ENCODE peak calls at places on chromosomes 12 and 14, in seven cellular contexts. A is esophagus squamous epithelium; B is stimulated activated CD4-positive, alpha-beta T cell treated with anti-CD3 and anti-CD28 coated beads, Interleukin-2, amount 100 ng/mL, for 24 hours; K is posterior cingulate gyrus; U is GM23248; G is psoas muscle; E is RPMI7951. Q is an unnamed sample.

GRCh38 chr12:93507151-93507550 is 39.8 kb downstream of the MRPL42 start:
- DNase-seq in A (no peak), B (no peak), K (no peak), U (no peak), G (no peak), E (no peak), Q (no peak)

GRCh38 chr14:81311128-81311527 is 89.0 kb downstream of the STON2 start:
- DNase-seq in A (no peak), B (no peak), K (no peak), U (no peak), G (no peak), E (no peak), Q (no peak)

GRCh38 chr12:93174048-93174447 is 203.7 kb upstream of the NUDT4 start:
- DNase-seq in A (no peak), B (no peak), K (no peak), U (peak; percentile 78), G (no peak), E (peak; percentile 51), Q (no peak)

GRCh38 chr12:7441216-7441615 is 2.7 kb downstream of the CD163L1 start:
- DNase-seq in A (no peak), B (no peak), K (no peak), U (peak; percentile 5), G (no peak), E (no peak), Q (no peak)

GRCh38 chr12:85466906-85467305 is 186.9 kb downstream of the ALX1 start:
- DNase-seq in A (no peak), B (no peak), K (no peak), U (peak; percentile 37), G (no peak), E (no peak), Q (no peak)

GRCh38 chr12:28023156-28023887 is 50.8 kb upstream of the PTHLH start:
- DNase-seq in A (no peak), B (no peak), K (no peak), U (peak; percentile 95), G (no peak), E (peak; percentile 90), Q (no peak)

GRCh38 chr14:106694638-106695393 is 1168.4 kb downstream of the TMEM121 start:
- DNase-seq in A (no peak), B (peak; percentile 78), K (no peak), U (no peak), G (no peak), E (no peak), Q (no peak)

GRCh38 chr14:31449971-31450610 is 7.2 kb downstream of the DTD2 start:
- DNase-seq in A (no peak), B (no peak), K (no peak), U (peak; percentile 68), G (no peak), E (peak; percentile 26), Q (peak; percentile 26)

GRCh38 chr14:61525293-61526011 is 169.9 kb upstream of the HIF1A start:
- DNase-seq in A (peak; percentile 13), B (peak; percentile 67), K (peak; percentile 62), U (peak; percentile 82), G (peak; percentile 67), E (peak; percentile 90), Q (no peak)

GRCh38 chr12:23721268-23721667 is 228.2 kb downstream of the SOX5 start:
- DNase-seq in A (no peak), B (no peak), K (no peak), U (no peak), G (no peak), E (no peak), Q (no peak)

GRCh38 chr14:39102969-39103957 is at the start of gene SEC23A:
- DNase-seq in A (peak; percentile 54), B (peak; percentile 84), K (peak; percentile 93), U (peak; percentile 90), G (peak; percentile 92), E (peak; percentile 84), Q (peak; percentile 78)

GRCh38 chr12:132327351-132328171 is 1.8 kb downstream of the GALNT9 start:
- DNase-seq in A (no peak), B (peak; percentile 69), K (peak; percentile 92), U (peak; percentile 98), G (peak; percentile 54), E (peak; percentile 74), Q (peak; percentile 58)

GRCh38 chr14:99790201-99790977 is 2.8 kb upstream of the EML1 start:
- DNase-seq in A (no peak), B (no peak), K (no peak), U (no peak), G (no peak), E (no peak), Q (no peak)

GRCh38 chr12:55684761-55685370 is 22.8 kb downstream of the ITGA7 start:
- DNase-seq in A (no peak), B (no peak), K (no peak), U (no peak), G (no peak), E (no peak), Q (no peak)

GRCh38 chr14:69328765-69329164 is 68.8 kb downstream of the GALNT16 start:
- DNase-seq in A (no peak), B (no peak), K (peak; percentile 60), U (no peak), G (no peak), E (no peak), Q (no peak)

GRCh38 chr12:70754330-70754741 is 117.1 kb upstream of the PTPRB start:
- DNase-seq in A (no peak), B (no peak), K (no peak), U (peak; percentile 5), G (no peak), E (no peak), Q (no peak)

GRCh38 chr12:97595423-97595822 is 132.8 kb downstream of the RMST start:
- DNase-seq in A (no peak), B (no peak), K (no peak), U (no peak), G (no peak), E (no peak), Q (no peak)

GRCh38 chr12:105698047-105698446 is 367.6 kb downstream of the C12orf75 start:
- DNase-seq in A (no peak), B (no peak), K (no peak), U (peak; percentile 4), G (no peak), E (peak; percentile 19), Q (no peak)

GRCh38 chr14:24843494-24843893 is 206.5 kb downstream of the STXBP6 start:
- DNase-seq in A (no peak), B (no peak), K (no peak), U (no peak), G (no peak), E (no peak), Q (no peak)

GRCh38 chr14:54356172-54356571 is 40.6 kb upstream of the CDKN3 start:
- DNase-seq in A (no peak), B (no peak), K (no peak), U (no peak), G (no peak), E (peak; percentile 76), Q (no peak)

GRCh38 chr12:110862331-110862730 is 15.5 kb downstream of the CCDC63 start:
- DNase-seq in A (no peak), B (no peak), K (peak; percentile 15), U (no peak), G (no peak), E (no peak), Q (no peak)

GRCh38 chr14:69879175-69880047 is at the start of gene SMOC1:
- DNase-seq in A (no peak), B (peak; percentile 26), K (peak; percentile 88), U (peak; percentile 48), G (peak; percentile 66), E (no peak), Q (peak; percentile 73)

GRCh38 chr12:49296836-49297694 is 2.1 kb downstream of the PRPH start:
- DNase-seq in A (no peak), B (no peak), K (peak; percentile 19), U (peak; percentile 33), G (no peak), E (peak; percentile 56), Q (no peak)

Q was measured in frontal cortex.